ENCODE peak calls at places on chromosomes 3 and 15, in four cellular contexts. One of them, this sample, is unnamed.
A peak's percentile ranks its signal among the peaks of the same experiment; 100 is the strongest.

GRCh38 chr3:182978387-182978786 is 2.0 kb downstream of the DCUN1D1 start:
- DNase-seq in psoas muscle: no peak
- DNase-seq in colonic mucosa: no peak
- DNase-seq in foreskin keratinocyte: no peak
- DNase-seq in this sample: no peak

GRCh38 chr3:189772584-189772983 is 141.4 kb downstream of the TP63 start:
- DNase-seq in foreskin keratinocyte: no peak
- DNase-seq in psoas muscle: no peak
- DNase-seq in colonic mucosa: no peak
- DNase-seq in this sample: no peak

GRCh38 chr15:56640127-56640526 is 93.2 kb downstream of the ZNF280D start:
- DNase-seq in foreskin keratinocyte: no peak
- DNase-seq in psoas muscle: no peak
- DNase-seq in colonic mucosa: no peak
- DNase-seq in this sample: no peak

GRCh38 chr3:87503901-87504498 is 227.6 kb upstream of the POU1F1 start:
- DNase-seq in foreskin keratinocyte: peak; percentile 47
- DNase-seq in psoas muscle: no peak
- DNase-seq in colonic mucosa: peak; percentile 29
- DNase-seq in this sample: no peak

GRCh38 chr15:40069178-40070165 is 30.5 kb upstream of the SRP14 start:
- DNase-seq in psoas muscle: peak; percentile 98
- DNase-seq in foreskin keratinocyte: no peak
- DNase-seq in colonic mucosa: peak; percentile 95
- DNase-seq in this sample: peak; percentile 91

GRCh38 chr15:51736646-51737537 is 563 bp downstream of the LYSMD2 start:
- DNase-seq in foreskin keratinocyte: no peak
- DNase-seq in psoas muscle: peak; percentile 75
- DNase-seq in colonic mucosa: peak; percentile 77
- DNase-seq in this sample: peak; percentile 70

GRCh38 chr3:150412599-150413069 is 4.5 kb downstream of the TSC22D2 start:
- DNase-seq in psoas muscle: no peak
- DNase-seq in foreskin keratinocyte: no peak
- DNase-seq in colonic mucosa: no peak
- DNase-seq in this sample: no peak

GRCh38 chr3:27326211-27326948 is 42.8 kb downstream of the NEK10 start:
- DNase-seq in foreskin keratinocyte: no peak
- DNase-seq in psoas muscle: peak; percentile 56
- DNase-seq in colonic mucosa: no peak
- DNase-seq in this sample: no peak

GRCh38 chr3:150840733-150841515 is 64.3 kb downstream of the MINDY4B start:
- DNase-seq in psoas muscle: no peak
- DNase-seq in colonic mucosa: no peak
- DNase-seq in foreskin keratinocyte: no peak
- DNase-seq in this sample: no peak

GRCh38 chr3:25843332-25843731 is 53.4 kb downstream of the OXSM start:
- DNase-seq in foreskin keratinocyte: no peak
- DNase-seq in psoas muscle: no peak
- DNase-seq in colonic mucosa: no peak
- DNase-seq in this sample: no peak

GRCh38 chr3:132083159-132083558 is 48.3 kb upstream of the CPNE4 start:
- DNase-seq in foreskin keratinocyte: no peak
- DNase-seq in colonic mucosa: no peak
- DNase-seq in psoas muscle: no peak
- DNase-seq in this sample: no peak
- H3K27me3 ChIP-seq in foreskin keratinocyte: no peaks in the 10 kb centered on the region
- H3K27me3 ChIP-seq in colonic mucosa: no peaks in the 10 kb centered on the region
- H3K27me3 ChIP-seq in psoas muscle: no peaks in the 10 kb centered on the region
- H3K27me3 ChIP-seq in this sample: no peaks in the 10 kb centered on the region

GRCh38 chr3:194985031-194985578 is 285.9 kb downstream of the XXYLT1 start:
- DNase-seq in colonic mucosa: peak; percentile 77
- DNase-seq in psoas muscle: peak; percentile 91
- DNase-seq in foreskin keratinocyte: no peak
- DNase-seq in this sample: peak; percentile 86
- TF ChIP-seq CTCF in colonic mucosa: peak; percentile 32
- TF ChIP-seq CTCF in psoas muscle: peak; percentile 24
- TF ChIP-seq CTCF in foreskin keratinocyte: peak; percentile 74
- TF ChIP-seq CTCF in this sample: no peak

DNA sequence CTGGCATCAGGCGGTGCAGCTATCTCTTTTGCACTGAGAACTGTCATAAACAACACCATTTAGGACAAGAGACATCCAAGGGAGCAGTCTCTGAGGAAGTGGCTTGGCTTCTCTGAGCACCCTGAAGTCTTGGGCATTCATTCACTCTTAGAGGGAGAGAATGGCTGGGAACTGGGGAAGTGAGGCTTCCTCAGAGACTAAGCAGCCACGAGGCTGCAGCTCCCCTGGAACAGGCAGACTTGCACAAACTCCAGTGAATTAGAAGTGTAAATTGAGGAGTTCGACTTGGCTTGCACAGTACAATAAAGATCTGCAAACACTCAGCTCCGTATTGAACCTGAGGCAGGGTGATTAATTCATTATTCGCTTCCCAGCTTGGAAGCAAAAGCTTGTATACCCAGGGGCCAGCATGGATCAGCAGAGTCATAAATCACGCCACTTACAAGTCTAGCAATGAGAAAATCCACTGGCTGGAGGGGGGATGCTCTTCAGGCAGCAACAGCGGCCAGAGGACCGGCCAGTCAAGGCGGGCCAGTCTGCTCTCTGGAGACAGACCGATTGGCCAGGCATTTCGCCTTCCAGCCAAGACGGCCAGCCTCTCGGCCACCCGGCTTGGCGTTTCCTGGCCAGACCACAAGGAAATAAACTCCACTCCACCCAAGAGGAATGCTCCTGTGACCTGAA is 118.8 kb upstream of the ADPGK start:
- DNase-seq in foreskin keratinocyte: no peak
- DNase-seq in colonic mucosa: peak; percentile 37
- DNase-seq in psoas muscle: peak; percentile 86
- DNase-seq in this sample: no peak
- H3K27me3 ChIP-seq in foreskin keratinocyte: peaks cover 38% of the 10 kb centered on the region
- H3K27me3 ChIP-seq in colonic mucosa: no peaks in the 10 kb centered on the region
- H3K27me3 ChIP-seq in psoas muscle: no peaks in the 10 kb centered on the region
- H3K27me3 ChIP-seq in this sample: no peaks in the 10 kb centered on the region

DNA sequence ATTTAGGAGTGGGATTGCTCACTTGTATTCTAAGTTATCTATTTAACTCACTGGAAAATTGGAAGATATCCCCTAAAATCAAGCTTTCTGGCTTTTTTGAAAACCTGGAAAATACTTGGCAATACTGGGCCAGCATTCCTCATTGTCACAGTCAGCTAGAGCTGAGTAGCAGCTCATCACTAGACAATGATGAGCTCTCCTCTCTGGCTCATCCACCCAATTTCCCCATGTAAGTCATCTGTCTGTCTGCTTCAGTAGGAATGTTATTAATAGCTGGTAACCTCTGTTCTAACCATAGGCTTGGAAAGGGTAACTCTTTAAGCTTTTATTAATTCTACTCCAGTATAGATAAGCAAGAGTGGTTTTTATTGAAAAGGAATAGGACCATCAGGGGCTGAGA is 39.7 kb upstream of the PIK3R4 start:
- DNase-seq in colonic mucosa: no peak
- DNase-seq in psoas muscle: no peak
- DNase-seq in foreskin keratinocyte: no peak
- DNase-seq in this sample: no peak
- TF ChIP-seq CTCF in colonic mucosa: no peak
- TF ChIP-seq CTCF in psoas muscle: no peak
- TF ChIP-seq CTCF in foreskin keratinocyte: no peak
- TF ChIP-seq CTCF in this sample: no peak